ENCODE peak calls at places on chromosomes 4 and X, in five cellular contexts. R is HepG2, T is cardiac muscle cell, X is neural progenitor cell, E is coronary artery. M is an unnamed sample.

GRCh38 chrX:13666836-13667235 is 13.9 kb downstream of the TCEANC start:
- DNase-seq in X (no peak), T (peak), R (no peak), E (no peak), M (no peak)

GRCh38 chr4:117773067-117773946 is 261.0 kb upstream of the NDST3 start:
- DNase-seq in T (no peak), R (no peak), E (no peak), X (no peak), M (no peak)

GRCh38 chr4:121484633-121485032 is 103.8 kb upstream of the QRFPR start:
- DNase-seq in E (no peak), X (peak), T (peak), R (peak), M (no peak)

GRCh38 chrX:103356023-103356798 is at the start of gene TCEAL9:
- DNase-seq in T (peak), R (peak), X (peak), E (peak), M (peak)

GRCh38 chrX:65677954-65678469 is 10.6 kb downstream of the MSN start:
- DNase-seq in X (no peak), T (peak), R (no peak), E (peak), M (no peak)

GRCh38 chr4:3257125-3257690 is 8.2 kb downstream of the MSANTD1 start:
- DNase-seq in T (no peak), R (no peak), E (peak), X (no peak), M (no peak)

GRCh38 chr4:132297346-132297745 is 851.7 kb upstream of the PCDH10 start:
- DNase-seq in X (no peak), R (no peak), E (no peak), T (peak), M (no peak)

GRCh38 chr4:6943870-6944195 is 34.2 kb downstream of the TBC1D14 start:
- DNase-seq in R (no peak), X (no peak), T (no peak), E (no peak), M (no peak)

GRCh38 chr4:165294907-165295306 is 32.6 kb upstream of the MSMO1 start:
- DNase-seq in X (peak), R (no peak), T (no peak), E (no peak), M (no peak)

GRCh38 chr4:174880001-174880400 is 38.2 kb upstream of the ADAM29 start:
- DNase-seq in T (no peak), E (no peak), X (no peak), R (no peak), M (no peak)

GRCh38 chr4:163063891-163064290 is 102.8 kb downstream of the NAF1 start:
- DNase-seq in T (no peak), R (no peak), E (no peak), X (no peak), M (no peak)

GRCh38 chr4:117085185-117085701 is at the start of gene TRAM1L1:
- DNase-seq in T (peak), X (peak), E (peak), R (peak), M (peak)

GRCh38 chrX:97057349-97057909 is 173.7 kb downstream of the RPA4 start:
- DNase-seq in R (no peak), E (no peak), T (no peak), X (no peak), M (no peak)

GRCh38 chr4:107577743-107578142 is 142.3 kb downstream of the PAPSS1 start:
- DNase-seq in X (no peak), R (no peak), T (no peak), E (no peak), M (no peak)

GRCh38 chrX:73850124-73851013 is 287.4 kb downstream of the CHIC1 start:
- DNase-seq in T (peak), X (peak), R (peak), E (no peak), M (no peak)

GRCh38 chr4:189656551-189657165 is 284.0 kb upstream of the FRG1 start:
- DNase-seq in R (no peak), T (no peak), X (no peak), E (no peak), M (no peak)

GRCh38 chr4:111208970-111209369 is 586.1 kb upstream of the PITX2 start:
- DNase-seq in T (no peak), X (peak), R (no peak), E (no peak), M (no peak)

GRCh38 chrX:16807976-16808542 is 21.8 kb downstream of the TXLNG start:
- DNase-seq in R (peak), X (no peak), E (no peak), T (peak), M (no peak)

GRCh38 chr4:81173213-81173612 is 41.8 kb downstream of the PRKG2 start:
- DNase-seq in R (no peak), X (no peak), E (no peak), T (no peak), M (no peak)

GRCh38 chr4:8900588-8900987 is 28.9 kb upstream of the HMX1 start:
- DNase-seq in X (no peak), E (no peak), R (no peak), T (no peak), M (no peak)

DNA sequence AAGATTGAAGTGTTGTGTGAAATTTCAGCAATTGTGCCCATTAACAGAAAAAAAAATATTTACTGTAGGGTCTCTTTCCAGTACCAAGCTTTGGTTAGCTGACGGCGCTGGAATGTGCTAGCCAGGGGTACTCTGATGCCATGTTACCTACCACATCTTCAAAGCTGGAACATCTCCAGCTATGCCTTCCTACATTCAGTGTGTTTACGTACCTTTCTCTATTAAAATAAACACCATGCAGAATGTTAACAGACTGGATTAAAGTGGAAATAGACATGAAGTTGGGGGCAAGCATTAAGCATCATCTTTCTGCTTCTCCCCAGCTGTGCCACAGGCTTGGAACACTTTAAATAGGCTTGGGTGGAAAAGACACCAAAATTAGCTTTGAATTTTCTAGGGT is 65.9 kb downstream of the USP38 start:
- DNase-seq in T (no peak), R (no peak), E (no peak), X (no peak), M (no peak)
- H3K27ac ChIP-seq in T (no peak), R (no peak), E (no peak), X (no peak), M (no peak)

GRCh38 chr4:167119392-167119791 is 114.9 kb downstream of the SPOCK3 start:
- DNase-seq in E (no peak), T (no peak), X (no peak), R (no peak), M (no peak)

GRCh38 chr4:167111622-167112021 is 122.7 kb downstream of the SPOCK3 start:
- DNase-seq in T (no peak), R (no peak), X (no peak), E (no peak), M (no peak)

GRCh38 chr4:167114416-167114971 is 119.8 kb downstream of the SPOCK3 start:
- DNase-seq in X (no peak), E (no peak), R (no peak), T (no peak), M (no peak)

GRCh38 chr4:167117273-167117672 is 117.0 kb downstream of the SPOCK3 start:
- DNase-seq in X (no peak), R (no peak), T (no peak), E (no peak), M (no peak)
- H3K27ac ChIP-seq in X (no peak), R (no peak), T (no peak), E (no peak), M (no peak)

DNA sequence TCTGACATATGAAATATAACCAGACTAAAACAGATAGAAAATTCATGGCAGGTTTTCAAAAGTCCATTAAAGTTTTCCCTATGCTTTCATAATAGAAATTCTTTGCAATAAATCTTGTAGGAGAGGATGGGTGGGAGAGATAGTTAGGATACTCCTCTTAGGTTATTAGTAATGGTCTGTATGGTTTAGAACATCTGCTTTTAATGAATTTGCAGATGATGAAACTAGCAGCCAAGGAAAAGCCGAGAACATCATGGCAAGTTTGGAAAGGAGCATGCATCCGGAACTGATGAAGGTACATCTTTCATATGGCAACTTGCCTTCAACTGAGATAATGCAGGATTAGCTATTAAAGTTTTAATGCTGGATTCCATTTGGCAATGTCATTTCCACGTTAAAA is 70.7 kb downstream of the DOCK11 start:
- DNase-seq in X (no peak), T (peak), R (no peak), E (no peak), M (no peak)
- H3K27ac ChIP-seq in X (no peak), T (no peak), R (no peak), E (no peak), M (no peak)

DNA sequence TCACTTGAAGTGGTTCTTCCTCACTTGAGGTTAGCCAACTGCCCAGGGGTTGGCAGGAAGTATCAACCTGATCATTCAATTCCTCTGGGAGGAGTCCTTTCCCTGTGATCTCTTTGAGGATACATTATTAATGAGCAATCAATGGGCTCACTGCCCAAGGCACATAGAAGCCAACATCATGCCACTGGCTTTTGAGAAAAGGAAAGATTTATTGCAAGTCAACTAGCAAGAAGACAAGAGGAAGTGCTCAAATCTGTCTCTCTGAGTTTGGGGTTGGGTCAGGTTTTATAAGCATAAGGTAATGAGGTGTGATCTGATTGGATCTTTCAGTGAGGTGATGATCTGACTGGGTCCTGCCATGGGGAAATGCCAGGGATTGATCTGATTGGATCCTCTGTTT is 39.6 kb downstream of the FGFBP1 start:
- DNase-seq in T (no peak), E (no peak), R (no peak), X (no peak), M (no peak)
- H3K27ac ChIP-seq in T (no peak), E (no peak), R (no peak), X (no peak), M (no peak)

GRCh38 chr4:82711158-82711785 is 87.3 kb downstream of the SCD5 start:
- DNase-seq in X (no peak), T (no peak), E (no peak), R (no peak), M (no peak)

GRCh38 chr4:82706349-82707000 is 92.1 kb downstream of the SCD5 start:
- DNase-seq in E (no peak), T (peak), X (no peak), R (no peak), M (no peak)

GRCh38 chr4:82710202-82710929 is 88.2 kb downstream of the SCD5 start:
- DNase-seq in E (no peak), T (peak), X (peak), R (peak), M (peak)

GRCh38 chr4:82705881-82706280 is 92.7 kb downstream of the SCD5 start:
- DNase-seq in X (no peak), R (no peak), T (no peak), E (no peak), M (no peak)

DNA sequence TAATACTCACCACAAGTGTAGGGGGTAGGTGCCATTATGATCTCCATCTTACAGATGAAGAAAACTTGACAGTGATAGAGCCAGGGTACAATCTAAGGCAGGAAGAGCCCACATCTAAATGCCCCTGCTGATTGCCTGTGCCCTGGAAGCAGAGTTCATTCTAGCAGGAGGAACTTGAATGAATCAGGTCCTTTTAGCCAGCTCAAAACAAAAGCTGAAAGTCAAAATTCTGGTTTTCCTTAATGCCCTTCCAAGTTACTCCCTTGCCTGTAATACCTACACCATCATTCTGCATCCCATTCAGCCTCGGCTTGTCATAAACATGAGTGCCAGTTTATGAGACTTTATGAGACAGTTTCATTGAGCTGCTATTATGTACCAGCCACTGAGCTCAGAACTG is 89.6 kb downstream of the SCD5 start:
- DNase-seq in T (no peak), X (no peak), R (no peak), E (no peak), M (no peak)
- H3K27ac ChIP-seq in T (no peak), X (no peak), R (no peak), E (no peak), M (no peak)

GRCh38 chr4:94933799-94934198 is 176.0 kb downstream of the BMPR1B start:
- DNase-seq in T (no peak), E (no peak), X (no peak), R (no peak), M (no peak)
- H3K27ac ChIP-seq in T (no peak), E (no peak), X (no peak), R (no peak), M (no peak)